ENCODE peak calls at places on chromosomes 3 and 15, in five cellular contexts. D, M, C, S and P are unnamed samples.

GRCh38 chr3:121951291-121951690 is 57.1 kb downstream of the SLC15A2 start:
- DNase-seq in C (peak; percentile 33), M (no peak), S (no peak), D (no peak), P (no peak)

GRCh38 chr3:36763111-36763849 is 1.1 kb downstream of the DCLK3 start:
- DNase-seq in M (no peak), C (no peak), D (no peak), S (no peak), P (no peak)

GRCh38 chr3:134344560-134344959 is 29.7 kb downstream of the AMOTL2 start:
- DNase-seq in M (no peak), C (no peak), S (no peak), D (no peak), P (no peak)

GRCh38 chr15:65368300-65368617 is 9.5 kb downstream of the IGDCC3 start:
- DNase-seq in D (peak; percentile 5), S (no peak), M (no peak), C (no peak), P (no peak)

GRCh38 chr3:18489939-18490338 is 64.8 kb upstream of the SATB1 start:
- DNase-seq in C (no peak), M (no peak), S (no peak), D (no peak), P (no peak)

GRCh38 chr3:138747229-138747628 is 87.5 kb downstream of the PIK3CB start:
- DNase-seq in C (no peak), M (no peak), S (no peak), D (no peak), P (no peak)

GRCh38 chr3:131174752-131175151 is 148.1 kb downstream of the NEK11 start:
- DNase-seq in S (no peak), C (no peak), M (no peak), D (peak; percentile 32), P (no peak)

GRCh38 chr15:61749169-61749568 is 311.1 kb downstream of the VPS13C start:
- DNase-seq in C (no peak), D (no peak), S (no peak), M (peak; percentile 61), P (no peak)

GRCh38 chr15:67063689-67064606 is 1.5 kb upstream of the SMAD3 start:
- DNase-seq in D (no peak), S (peak; percentile 56), M (no peak), C (peak; percentile 62), P (peak; percentile 67)

GRCh38 chr3:103048371-103048722 is 613.5 kb downstream of the ZPLD1 start:
- DNase-seq in M (no peak), C (no peak), S (no peak), D (no peak), P (no peak)

GRCh38 chr3:183108002-183108449 is 8.7 kb upstream of the MCCC1 start:
- DNase-seq in D (peak; percentile 38), S (no peak), M (no peak), C (no peak), P (no peak)

GRCh38 chr3:194633349-194634004 is at the start of gene TMEM44:
- DNase-seq in C (peak; percentile 71), M (peak; percentile 66), S (peak; percentile 87), D (peak; percentile 85), P (peak; percentile 82)

GRCh38 chr3:50090985-50091384 is 2.3 kb downstream of the RBM5 start:
- DNase-seq in D (no peak), C (no peak), M (no peak), S (no peak), P (no peak)

GRCh38 chr15:90402230-90402629 is 14.2 kb downstream of the IQGAP1 start:
- DNase-seq in C (peak; percentile 35), S (no peak), M (no peak), D (peak; percentile 87), P (no peak)

GRCh38 chr3:152211655-152212054 is 57.1 kb upstream of the MBNL1 start:
- DNase-seq in S (no peak), M (no peak), C (no peak), D (no peak), P (no peak)

GRCh38 chr3:197392961-197393360 is 94.5 kb upstream of the DLG1 start:
- DNase-seq in D (peak; percentile 28), S (no peak), C (no peak), M (no peak), P (no peak)

GRCh38 chr3:193842832-193843446 is 249.9 kb downstream of the OPA1 start:
- DNase-seq in D (no peak), C (no peak), M (no peak), S (no peak), P (no peak)

GRCh38 chr3:149507491-149508324 is 33.2 kb downstream of the TM4SF4 start:
- DNase-seq in D (peak; percentile 72), S (peak; percentile 35), C (no peak), M (no peak), P (peak; percentile 59)

DNA sequence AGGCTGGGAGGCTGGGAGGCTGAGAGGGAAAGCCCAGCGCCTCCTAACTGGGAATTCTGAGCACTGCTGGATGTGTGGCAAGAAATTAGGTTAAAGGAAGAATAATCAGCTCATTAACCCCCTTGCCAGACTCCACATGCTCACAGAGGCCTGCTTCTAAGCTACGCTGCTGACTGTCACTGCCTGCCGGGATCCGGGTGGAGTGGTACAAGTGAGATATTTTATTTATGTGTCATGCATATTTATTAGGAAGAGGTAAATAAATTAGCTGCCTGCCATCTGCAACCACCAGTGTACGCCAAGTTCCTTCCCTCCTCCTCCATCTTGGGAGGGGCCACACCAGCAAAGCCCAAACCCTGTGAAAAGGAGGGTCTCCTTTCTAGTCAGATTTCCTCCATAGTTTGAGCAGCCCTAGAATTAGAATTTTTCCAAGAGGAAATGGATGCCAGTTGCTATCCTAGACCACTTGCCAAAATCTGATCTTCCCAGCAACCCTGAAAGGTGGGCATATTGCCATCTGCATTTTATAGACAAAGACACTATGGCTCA is 43.5 kb upstream of the GRIP2 start:
- DNase-seq in C (no peak), D (no peak), S (no peak), M (no peak), P (no peak)
- H3K27me3 ChIP-seq in C (no peaks in the 10 kb centered on the region), D (no peaks in the 10 kb centered on the region), S (no peaks in the 10 kb centered on the region), M (peaks cover 4% of the 10 kb centered on the region), P (no peaks in the 10 kb centered on the region)

GRCh38 chr15:83164409-83165404 is 42.9 kb downstream of the HDGFL3 start:
- DNase-seq in C (no peak), D (no peak), S (no peak), M (no peak), P (no peak)
- H3K27ac ChIP-seq in C (no peak overlapping the region), D (no peak overlapping the region), S (no peak overlapping the region), M (no peak overlapping the region), P (no peak overlapping the region)

GRCh38 chr3:31573460-31573779 is 40.7 kb downstream of the STT3B start:
- DNase-seq in M (no peak), D (no peak), C (no peak), S (no peak), P (no peak)

GRCh38 chr3:31575448-31575847 is 42.7 kb downstream of the STT3B start:
- DNase-seq in C (no peak), D (no peak), M (no peak), S (no peak), P (no peak)

GRCh38 chr3:31577232-31577631 is 44.5 kb downstream of the STT3B start:
- DNase-seq in C (no peak), M (no peak), D (no peak), S (no peak), P (no peak)

GRCh38 chr3:31579828-31580227 is 47.1 kb downstream of the STT3B start:
- DNase-seq in S (no peak), M (no peak), C (no peak), D (no peak), P (no peak)

GRCh38 chr3:31576521-31576920 is 43.8 kb downstream of the STT3B start:
- DNase-seq in S (no peak), D (no peak), M (no peak), C (no peak), P (no peak)
- H3K27me3 ChIP-seq in S (no peaks in the 10 kb centered on the region), D (no peaks in the 10 kb centered on the region), M (no peaks in the 10 kb centered on the region), C (no peaks in the 10 kb centered on the region), P (no peaks in the 10 kb centered on the region)

GRCh38 chr15:43878466-43878865 is 51.7 kb downstream of the WDR76 start:
- DNase-seq in S (no peak), D (no peak), C (no peak), M (no peak), P (no peak)

GRCh38 chr15:43876872-43877271 is 50.1 kb downstream of the WDR76 start:
- DNase-seq in S (no peak), M (no peak), C (no peak), D (no peak), P (no peak)

GRCh38 chr15:43879386-43880355 is 52.9 kb downstream of the WDR76 start:
- DNase-seq in D (no peak), S (no peak), C (no peak), M (no peak), P (no peak)

GRCh38 chr15:43880406-43881184 is 53.8 kb downstream of the WDR76 start:
- DNase-seq in S (no peak), C (no peak), M (no peak), D (peak; percentile 30), P (no peak)

DNA sequence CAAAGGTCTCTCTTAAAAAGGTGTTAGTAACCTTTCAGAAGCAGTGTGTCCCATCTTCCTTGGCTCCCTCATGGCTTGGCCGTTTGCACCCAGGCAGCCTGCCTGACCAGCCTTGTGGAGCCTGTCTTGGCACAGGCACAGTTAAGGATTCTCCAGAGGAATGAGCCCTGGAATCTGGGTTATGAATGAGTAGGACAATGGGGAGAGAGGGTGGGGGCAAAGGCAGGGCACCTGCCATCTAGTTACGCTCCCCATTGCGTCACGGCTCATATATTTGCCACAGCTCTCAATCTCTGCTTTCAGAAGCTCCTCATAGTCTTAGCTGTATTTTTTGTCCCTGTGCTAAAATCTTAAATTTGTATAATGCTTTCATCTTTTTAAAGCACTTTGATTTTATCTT is 50.6 kb downstream of the WDR76 start:
- DNase-seq in S (no peak), D (no peak), C (no peak), M (no peak), P (no peak)
- H3K27ac ChIP-seq in S (no peak overlapping the region), D (peak overlapping the region; percentile 99), C (no peak overlapping the region), M (no peak overlapping the region), P (no peak overlapping the region)

DNA sequence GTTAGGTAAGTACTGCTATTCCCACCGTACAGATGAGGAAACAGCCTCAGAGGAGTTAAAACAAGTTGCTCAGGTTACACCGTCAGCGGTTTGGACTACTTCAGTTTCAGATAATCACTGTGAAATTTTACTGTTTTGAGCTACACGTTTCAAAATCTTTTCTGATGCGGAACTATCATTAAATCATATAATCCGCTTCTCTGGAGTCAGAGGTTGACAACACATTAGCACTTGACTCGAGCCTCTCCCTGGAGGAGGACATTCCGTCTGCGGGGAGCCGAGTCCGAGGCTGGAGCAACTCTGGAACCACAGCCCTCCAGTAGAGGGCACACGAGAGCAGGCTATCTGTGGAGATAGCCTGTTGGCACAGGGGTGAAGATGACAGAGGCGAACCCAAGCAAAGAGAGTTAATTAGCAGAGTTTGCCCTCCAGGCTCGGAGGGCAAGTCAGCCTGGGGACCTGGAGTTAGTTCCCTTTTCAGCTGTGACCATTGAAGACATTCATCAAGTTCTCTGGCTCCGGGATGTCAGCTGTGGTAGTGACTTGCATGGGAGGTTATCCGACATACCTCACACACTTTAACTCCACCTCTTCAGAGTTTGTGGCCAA is 131.2 kb downstream of the IGF1R start:
- DNase-seq in M (peak; percentile 83), D (peak; percentile 77), C (peak; percentile 77), S (peak; percentile 78), P (peak; percentile 84)
- H3K27me3 ChIP-seq in M (no peaks in the 10 kb centered on the region), D (no peaks in the 10 kb centered on the region), C (no peaks in the 10 kb centered on the region), S (no peaks in the 10 kb centered on the region), P (no peaks in the 10 kb centered on the region)

GRCh38 chr3:110810356-110810755 is 261.3 kb upstream of the NECTIN3 start:
- DNase-seq in D (peak; percentile 51), M (no peak), S (no peak), C (no peak), P (no peak)
- H3K27ac ChIP-seq in D (no peak overlapping the region), M (no peak overlapping the region), S (no peak overlapping the region), C (no peak overlapping the region), P (no peak overlapping the region)